ENCODE peak calls at places on chromosomes 11 and 22, in four cellular contexts. T is right lobe of liver; N is psoas muscle; A is CD8-positive, alpha-beta T cell. M is an unnamed sample. For H3K4me1, the result is how much of the 10 kb centered on the place peaks cover.

GRCh38 chr11:115075340-115075739 is 397.0 kb downstream of the NXPE2 start:
- DNase-seq in T (no peak), N (no peak), A (no peak), M (no peak)

GRCh38 chr22:37571258-37571991 is 8.5 kb downstream of the LGALS2 start:
- DNase-seq in T (no peak), N (no peak), A (no peak), M (no peak)

GRCh38 chr22:30212363-30212995 is 34.1 kb downstream of the LIF start:
- DNase-seq in T (peak), N (peak), A (no peak), M (no peak)

GRCh38 chr11:5291207-5291838 is 10.4 kb downstream of the OR51B4 start:
- DNase-seq in T (no peak), N (no peak), A (no peak), M (no peak)

GRCh38 chr22:39559456-39560105 is 11.0 kb upstream of the CACNA1I start:
- DNase-seq in T (no peak), N (no peak), A (no peak), M (no peak)

GRCh38 chr11:75896843-75897419 is 81.9 kb downstream of the UVRAG start:
- DNase-seq in T (no peak), N (no peak), A (no peak), M (no peak)

GRCh38 chr11:46895821-46896220 is 22.5 kb downstream of the LRP4 start:
- DNase-seq in T (peak), N (peak), A (no peak), M (no peak)

GRCh38 chr11:44506375-44507016 is 59.0 kb upstream of the CD82 start:
- DNase-seq in T (no peak), N (no peak), A (no peak), M (no peak)

GRCh38 chr11:124761301-124762021 is 629 bp downstream of the ESAM start:
- DNase-seq in T (no peak), N (peak), A (no peak), M (no peak)

GRCh38 chr22:24507742-24508141 is 12.6 kb downstream of the UPB1 start:
- DNase-seq in T (no peak), N (no peak), A (no peak), M (no peak)
- H3K4me3 ChIP-seq in T (no peak), N (no peak), A (no peak), M (no peak)

GRCh38 chr11:95081010-95081409 is 8.6 kb upstream of the ENDOD1 start:
- DNase-seq in T (no peak), N (no peak), A (no peak), M (no peak)
- H3K4me1 ChIP-seq in T (under half), N (under half), A (under half), M (under half)

GRCh38 chr11:65261591-65262380 is at the start of gene POLA2:
- DNase-seq in T (peak), N (peak), A (peak), M (peak)
- TF ChIP-seq CTCF in T (no peak), N (no peak), A (no peak), M (no peak)

GRCh38 chr11:93530468-93530826 is 12.7 kb downstream of the SMCO4 start:
- DNase-seq in T (no peak), N (no peak), A (no peak), M (no peak)

GRCh38 chr11:93528252-93528651 is 14.9 kb downstream of the SMCO4 start:
- DNase-seq in T (no peak), N (peak), A (no peak), M (no peak)

GRCh38 chr11:93529707-93530467 is 13.3 kb downstream of the SMCO4 start:
- DNase-seq in T (no peak), N (peak), A (no peak), M (no peak)

GRCh38 chr11:93526691-93527583 is 16.3 kb downstream of the SMCO4 start:
- DNase-seq in T (no peak), N (no peak), A (no peak), M (peak)

GRCh38 chr11:93528757-93529639 is 14.2 kb downstream of the SMCO4 start:
- DNase-seq in T (no peak), N (no peak), A (no peak), M (no peak)
- H3K4me3 ChIP-seq in T (no peak), N (no peak), A (no peak), M (no peak)

GRCh38 chr11:120385690-120386089 is 49.5 kb downstream of the ARHGEF12 start:
- DNase-seq in T (no peak), N (no peak), A (no peak), M (no peak)

GRCh38 chr11:120386774-120387371 is 50.7 kb downstream of the ARHGEF12 start:
- DNase-seq in T (no peak), N (no peak), A (no peak), M (no peak)

GRCh38 chr11:120384476-120384875 is 48.3 kb downstream of the ARHGEF12 start:
- DNase-seq in T (no peak), N (no peak), A (no peak), M (no peak)

GRCh38 chr11:120385110-120385509 is 48.9 kb downstream of the ARHGEF12 start:
- DNase-seq in T (no peak), N (no peak), A (no peak), M (no peak)

GRCh38 chr11:120386318-120386717 is 50.1 kb downstream of the ARHGEF12 start:
- DNase-seq in T (no peak), N (no peak), A (no peak), M (no peak)
- H3K4me1 ChIP-seq in T (under half), N (half or more), A (under half), M (under half)

GRCh38 chr11:90639687-90640086 is 416.8 kb upstream of the CHORDC1 start:
- DNase-seq in T (no peak), N (no peak), A (no peak), M (no peak)
- TF ChIP-seq CTCF in T (peak), N (no peak), A (no peak), M (no peak)

GRCh38 chr22:49848690-49849160 is 4.9 kb upstream of the ZBED4 start:
- DNase-seq in T (no peak), N (no peak), A (no peak), M (no peak)

GRCh38 chr22:49849161-49850020 is 4.3 kb upstream of the ZBED4 start:
- DNase-seq in T (no peak), N (no peak), A (no peak), M (no peak)

GRCh38 chr22:49847751-49848689 is 5.6 kb upstream of the ZBED4 start:
- DNase-seq in T (peak), N (no peak), A (no peak), M (peak)

GRCh38 chr22:49850959-49851815 is 2.5 kb upstream of the ZBED4 start:
- DNase-seq in T (no peak), N (no peak), A (no peak), M (no peak)

DNA sequence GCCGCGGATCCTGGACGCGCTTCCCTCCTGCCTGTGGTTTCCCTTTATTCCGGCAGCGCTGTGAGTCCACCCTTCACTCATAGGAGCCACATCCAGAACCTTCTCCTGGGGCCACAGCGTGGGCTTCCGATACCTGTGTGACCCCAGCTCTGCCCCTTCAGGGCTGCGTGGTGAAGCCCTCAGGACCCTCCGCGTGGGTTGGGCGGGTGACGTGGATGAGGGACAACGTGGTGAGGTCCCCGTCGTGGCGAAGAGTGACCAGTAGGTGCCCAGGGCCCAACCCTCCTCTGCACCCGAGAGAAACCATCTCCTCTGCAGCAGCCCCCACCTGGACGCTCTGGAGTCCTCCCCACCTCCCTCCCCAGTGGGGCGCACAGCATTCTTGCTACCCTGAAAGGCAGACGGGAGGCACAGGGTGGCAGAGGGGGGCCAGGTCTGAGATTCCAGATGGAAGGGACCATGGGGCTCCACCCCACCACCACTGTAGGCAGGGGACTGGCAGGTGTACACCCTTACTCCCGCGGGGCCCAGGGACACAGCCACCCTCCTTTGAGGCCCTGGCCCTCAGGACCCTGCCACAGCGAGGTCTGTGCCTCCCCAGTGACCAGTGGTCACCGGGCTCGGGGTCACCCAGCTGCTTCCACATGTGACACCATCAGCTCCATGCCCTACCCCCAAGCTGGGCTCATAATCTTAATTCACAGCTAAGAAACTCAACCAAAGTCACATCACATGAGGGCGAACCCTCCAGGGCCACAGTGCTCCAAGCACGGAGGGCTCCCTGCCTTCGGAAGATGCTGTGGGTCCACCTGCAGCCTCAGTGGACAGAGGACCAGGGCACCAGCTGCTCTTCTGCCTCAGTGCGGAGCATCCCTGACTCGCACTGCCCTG is 3.4 kb upstream of the ZBED4 start:
- DNase-seq in T (no peak), N (no peak), A (no peak), M (peak)
- H3K4me3 ChIP-seq in T (no peak), N (peak), A (no peak), M (no peak)

GRCh38 chr11:64019106-64020031 is 16.4 kb upstream of the FLRT1 start:
- DNase-seq in T (no peak), N (no peak), A (no peak), M (no peak)
- H3K4me1 ChIP-seq in T (under half), N (under half), A (under half), M (under half)

DNA sequence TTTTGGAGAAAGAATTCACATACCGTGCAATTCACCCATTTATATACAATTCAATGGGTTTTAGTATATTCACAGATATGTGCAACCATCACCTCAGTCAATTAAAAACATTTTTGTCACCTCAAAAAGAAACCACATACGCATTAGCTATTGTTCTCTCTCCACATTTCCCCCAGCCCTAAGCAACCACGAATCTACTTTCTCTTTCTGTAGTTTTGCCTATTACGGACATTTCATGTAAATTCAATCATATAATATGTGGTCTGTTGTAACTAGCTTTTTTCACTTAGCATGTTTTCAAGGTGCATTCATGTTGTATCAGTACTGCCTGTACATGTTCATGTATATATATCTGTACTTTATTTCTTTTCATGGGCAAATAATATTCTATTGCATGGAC is 104.7 kb upstream of the RRM1 start:
- DNase-seq in T (no peak), N (no peak), A (no peak), M (no peak)
- TF ChIP-seq CTCF in T (no peak), N (no peak), A (no peak), M (no peak)

M was measured in mucosa of descending colon.